ENCODE peak calls at places on chromosomes 12 and 14, in seven cellular contexts. E, C, A, Z, V, L and T are unnamed samples.

GRCh38 chr12:26058308-26058707 is 66.5 kb downstream of the BHLHE41 start:
- DNase-seq in L (no peak), V (no peak), Z (no peak), A (no peak), C (no peak), E (no peak), T (no peak)

GRCh38 chr12:45774508-45775162 is 45.1 kb downstream of the ARID2 start:
- DNase-seq in V (no peak), A (no peak), L (peak), Z (no peak), E (no peak), C (no peak), T (no peak)

GRCh38 chr14:55477680-55478079 is 37.3 kb upstream of the TBPL2 start:
- DNase-seq in C (no peak), L (no peak), V (peak), E (no peak), A (no peak), Z (no peak), T (peak)

GRCh38 chr12:131116437-131117117 is 162.9 kb downstream of the ADGRD1 start:
- DNase-seq in L (peak), Z (no peak), E (no peak), A (no peak), V (peak), C (peak), T (no peak)

GRCh38 chr14:55051426-55052258 is at the start of gene MAPK1IP1L:
- DNase-seq in C (peak), V (peak), A (peak), Z (peak), E (peak), L (peak), T (peak)

GRCh38 chr12:39012870-39013269 is 107.5 kb upstream of the CPNE8 start:
- DNase-seq in E (no peak), Z (no peak), L (no peak), V (no peak), A (no peak), C (no peak), T (no peak)

GRCh38 chr12:64669270-64669842 is 59.1 kb downstream of the RASSF3 start:
- DNase-seq in E (no peak), V (peak), L (no peak), A (no peak), Z (no peak), C (peak), T (peak)

GRCh38 chr14:93173943-93174395 is 10.7 kb downstream of the MOAP1 start:
- DNase-seq in V (no peak), Z (no peak), E (peak), C (no peak), L (peak), A (no peak), T (no peak)

GRCh38 chr12:25988505-25988904 is 30.0 kb downstream of the RASSF8 start:
- DNase-seq in A (no peak), V (no peak), E (no peak), L (no peak), C (no peak), Z (no peak), T (no peak)

GRCh38 chr14:93880025-93880820 is 46.9 kb upstream of the FAM181A start:
- DNase-seq in E (no peak), A (no peak), C (peak), Z (no peak), L (peak), V (no peak), T (no peak)

GRCh38 chr12:42130670-42131402 is 13.8 kb downstream of the GXYLT1 start:
- DNase-seq in V (peak), Z (no peak), E (no peak), C (peak), L (peak), A (no peak), T (no peak)

GRCh38 chr12:8844665-8845064 is 22.2 kb downstream of the A2ML1 start:
- DNase-seq in Z (no peak), A (no peak), E (no peak), V (peak), C (no peak), L (no peak), T (peak)

GRCh38 chr14:20472566-20473206 is 3.5 kb downstream of the PNP start:
- DNase-seq in C (no peak), L (no peak), V (no peak), A (no peak), E (no peak), Z (no peak), T (no peak)

GRCh38 chr12:3130053-3130805 is 53.0 kb downstream of the TSPAN9 start:
- DNase-seq in L (no peak), A (no peak), Z (no peak), E (no peak), V (no peak), C (peak), T (peak)

GRCh38 chr12:9763025-9763424 is 2.3 kb upstream of the CD69 start:
- DNase-seq in E (no peak), Z (no peak), L (no peak), V (no peak), C (no peak), A (no peak), T (no peak)

GRCh38 chr12:1995205-1995896 is 8.9 kb downstream of the DCP1B start:
- DNase-seq in V (no peak), L (no peak), A (no peak), Z (no peak), C (no peak), E (no peak), T (no peak)

GRCh38 chr12:32695787-32696186 is 16.7 kb downstream of the DNM1L start:
- DNase-seq in Z (no peak), E (no peak), A (no peak), C (no peak), L (no peak), V (no peak), T (no peak)

GRCh38 chr12:27220057-27220987 is 23.8 kb upstream of the STK38L start:
- DNase-seq in C (no peak), Z (no peak), L (peak), E (no peak), V (no peak), A (no peak), T (no peak)

GRCh38 chr12:87216436-87216835 is 812.8 kb downstream of the C12orf50 start:
- DNase-seq in V (no peak), Z (no peak), L (no peak), E (no peak), C (no peak), A (no peak), T (no peak)

GRCh38 chr14:71354801-71355200 is 447.5 kb downstream of the PCNX1 start:
- DNase-seq in Z (no peak), A (no peak), V (no peak), C (no peak), L (peak), E (no peak), T (no peak)

GRCh38 chr14:77170045-77170444 is 11.6 kb upstream of the TMEM63C start:
- DNase-seq in E (no peak), A (no peak), Z (no peak), V (no peak), L (no peak), C (no peak), T (no peak)

GRCh38 chr14:31391473-31391872 is 28.9 kb downstream of the HEATR5A start:
- DNase-seq in A (no peak), L (no peak), V (no peak), C (no peak), Z (no peak), E (no peak), T (no peak)

GRCh38 chr12:131832393-131833231 is 4.4 kb downstream of the MMP17 start:
- DNase-seq in V (peak), L (peak), C (no peak), Z (no peak), A (no peak), E (peak), T (peak)

GRCh38 chr14:39381366-39381765 is 50.9 kb downstream of the FBXO33 start:
- DNase-seq in L (no peak), C (no peak), E (no peak), Z (no peak), A (no peak), V (no peak), T (no peak)

GRCh38 chr14:96559571-96559970 is 57.4 kb downstream of the PAPOLA start:
- DNase-seq in E (no peak), L (no peak), V (no peak), Z (no peak), C (no peak), A (no peak), T (no peak)

GRCh38 chr12:55713721-55714120 is 2.1 kb upstream of the BLOC1S1 start:
- DNase-seq in V (no peak), L (peak), Z (no peak), C (no peak), A (no peak), E (no peak), T (no peak)

GRCh38 chr14:76500011-76500410 is 124.1 kb downstream of the ESRRB start:
- DNase-seq in V (no peak), L (peak), A (no peak), C (no peak), E (no peak), Z (no peak), T (no peak)

GRCh38 chr14:36207500-36207899 is 31.0 kb upstream of the PTCSC3 start:
- DNase-seq in A (no peak), Z (no peak), V (no peak), L (peak), C (no peak), E (no peak), T (no peak)

GRCh38 chr12:124520258-124520657 is 47.2 kb downstream of the NCOR2 start:
- DNase-seq in Z (no peak), L (peak), V (peak), E (no peak), C (peak), A (no peak), T (peak)

GRCh38 chr14:95248422-95248821 is 71.3 kb downstream of the CLMN start:
- DNase-seq in L (no peak), E (no peak), A (no peak), C (no peak), V (no peak), Z (no peak), T (no peak)

GRCh38 chr12:113010701-113011100 is 32.4 kb downstream of the OAS2 start:
- DNase-seq in E (no peak), Z (no peak), C (no peak), L (no peak), V (no peak), A (no peak), T (no peak)

GRCh38 chr14:100165825-100166520 is 6.5 kb upstream of the DEGS2 start:
- DNase-seq in C (no peak), A (no peak), E (no peak), V (no peak), L (no peak), Z (no peak), T (no peak)

GRCh38 chr12:42725839-42726238 is 136.3 kb upstream of the PRICKLE1 start:
- DNase-seq in C (no peak), E (no peak), V (no peak), Z (no peak), L (peak), A (no peak), T (no peak)

GRCh38 chr12:116257826-116258225 is 19.7 kb downstream of the MED13L start:
- DNase-seq in C (no peak), L (no peak), V (no peak), E (no peak), A (no peak), Z (no peak), T (no peak)

GRCh38 chr12:104736307-104736706 is 221.8 kb downstream of the SLC41A2 start:
- DNase-seq in V (no peak), C (peak), Z (no peak), A (no peak), E (no peak), L (peak), T (no peak)

GRCh38 chr12:51307655-51308593 is 16.1 kb downstream of the BIN2 start:
- DNase-seq in L (peak), A (no peak), C (no peak), E (no peak), V (no peak), Z (no peak), T (no peak)